ENCODE peak calls at places on chromosomes 12 and 14, in nine cellular contexts. O is lower lobe of right lung; Q is sigmoid colon; D is IMR-90; E is right lobe of liver; X is ovary; J is heart left ventricle; A is heart right ventricle; I is effector memory CD4-positive, alpha-beta T cell. R is an unnamed sample.

GRCh38 chr12:29562167-29562776 is 64.8 kb upstream of the OVCH1 start:
- DNase-seq in O (no peak), Q (peak; percentile 74), D (peak; percentile 76), E (no peak), X (peak; percentile 50), J (peak; percentile 57), A (no peak), I (no peak), R (no peak)

GRCh38 chr12:116384629-116385485 is 107.4 kb upstream of the MED13L start:
- DNase-seq in O (no peak), Q (no peak), D (peak; percentile 76), E (no peak), X (no peak), J (no peak), A (no peak), I (no peak), R (no peak)

GRCh38 chr14:43369710-43370109 is 1137.4 kb downstream of the FSCB start:
- DNase-seq in O (no peak), Q (no peak), D (no peak), E (no peak), X (no peak), J (no peak), A (no peak), I (no peak), R (no peak)

GRCh38 chr12:74337951-74338350 is 199.7 kb upstream of the ATXN7L3B start:
- DNase-seq in O (no peak), Q (no peak), D (peak; percentile 64), E (no peak), X (no peak), J (no peak), A (no peak), I (no peak), R (no peak)

GRCh38 chr14:104872469-104873341 is 7.6 kb downstream of the CEP170B start:
- DNase-seq in O (peak; percentile 63), Q (no peak), D (peak; percentile 37), E (peak; percentile 84), X (peak; percentile 16), J (no peak), A (peak; percentile 42), I (no peak), R (no peak)

GRCh38 chr14:35213869-35214387 is 78.3 kb upstream of the PSMA6 start:
- DNase-seq in O (no peak), Q (no peak), D (peak; percentile 47), E (no peak), X (no peak), J (no peak), A (no peak), I (no peak), R (no peak)

GRCh38 chr14:31879661-31880348 is 197.3 kb upstream of the ARHGAP5 start:
- DNase-seq in O (no peak), Q (no peak), D (no peak), E (no peak), X (no peak), J (no peak), A (no peak), I (no peak), R (no peak)

GRCh38 chr14:29461131-29461530 is 466.5 kb downstream of the PRKD1 start:
- DNase-seq in O (no peak), Q (no peak), D (no peak), E (no peak), X (no peak), J (no peak), A (no peak), I (no peak), R (no peak)

GRCh38 chr12:71746983-71747611 is 7.6 kb upstream of the RAB21 start:
- DNase-seq in O (no peak), Q (no peak), D (peak; percentile 73), E (no peak), X (peak; percentile 23), J (peak; percentile 23), A (no peak), I (peak; percentile 12), R (peak; percentile 70)

GRCh38 chr12:89706551-89707348 is 1.9 kb downstream of the ATP2B1 start:
- DNase-seq in O (peak; percentile 46), Q (peak; percentile 70), D (peak; percentile 19), E (peak; percentile 25), X (peak; percentile 29), J (no peak), A (peak; percentile 13), I (no peak), R (peak; percentile 7)

GRCh38 chr12:108236366-108236765 is 102.7 kb downstream of the CMKLR1 start:
- DNase-seq in O (no peak), Q (no peak), D (no peak), E (no peak), X (no peak), J (no peak), A (no peak), I (no peak), R (no peak)

GRCh38 chr14:93089501-93090269 is 26.0 kb downstream of the ITPK1 start:
- DNase-seq in O (no peak), Q (no peak), D (no peak), E (no peak), X (no peak), J (no peak), A (no peak), I (no peak), R (no peak)

GRCh38 chr12:48125985-48126384 is 6.8 kb downstream of the PFKM start:
- DNase-seq in O (no peak), Q (no peak), D (no peak), E (no peak), X (no peak), J (peak; percentile 67), A (peak; percentile 59), I (no peak), R (no peak)

GRCh38 chr14:22837750-22838538 is 1.6 kb downstream of the MMP14 start:
- DNase-seq in O (peak; percentile 46), Q (peak; percentile 95), D (peak; percentile 33), E (no peak), X (peak; percentile 76), J (peak; percentile 52), A (peak; percentile 70), I (no peak), R (no peak)

GRCh38 chr12:3119745-3120660 is 42.8 kb downstream of the TSPAN9 start:
- DNase-seq in O (peak; percentile 62), Q (no peak), D (peak; percentile 6), E (peak; percentile 81), X (no peak), J (peak; percentile 80), A (peak; percentile 78), I (no peak), R (no peak)

GRCh38 chr14:100644784-100645183 is 57.6 kb upstream of the BEGAIN start:
- DNase-seq in O (no peak), Q (no peak), D (no peak), E (no peak), X (no peak), J (no peak), A (no peak), I (no peak), R (no peak)

GRCh38 chr12:31119531-31120211 is 46.0 kb downstream of the DDX11 start:
- DNase-seq in O (no peak), Q (no peak), D (no peak), E (no peak), X (no peak), J (no peak), A (no peak), I (no peak), R (no peak)

DNA sequence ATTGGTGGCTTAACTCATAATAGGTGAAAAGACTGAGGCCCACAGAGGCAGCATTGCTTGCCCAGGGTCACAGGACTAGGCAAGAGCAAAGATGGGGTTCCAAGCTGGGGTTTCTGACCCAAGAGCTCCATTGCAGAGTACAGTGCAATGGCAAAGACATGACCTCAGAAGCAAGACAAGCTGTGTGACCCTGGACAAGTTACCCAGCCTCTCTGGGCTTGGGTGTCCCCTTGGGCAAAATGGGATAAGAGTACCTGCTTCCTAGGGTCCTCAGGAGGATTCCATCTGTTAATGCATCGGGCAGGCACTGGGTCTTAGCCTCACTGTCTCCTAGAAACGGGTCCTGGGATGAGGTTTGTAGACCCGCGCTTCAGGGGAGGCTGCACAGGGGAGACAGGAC is 111.6 kb upstream of the NCOR2 start:
- DNase-seq in O (no peak), Q (no peak), D (no peak), E (no peak), X (peak; percentile 25), J (no peak), A (no peak), I (no peak), R (no peak)
- H3K4me1 ChIP-seq in O (peaks cover 63% of the 10 kb centered on the region), Q (peaks cover 70% of the 10 kb centered on the region), D (peaks cover 28% of the 10 kb centered on the region), E (peaks cover 53% of the 10 kb centered on the region), X (peaks cover 8% of the 10 kb centered on the region), J (peaks cover 50% of the 10 kb centered on the region), A (peaks cover 71% of the 10 kb centered on the region), I (no peaks in the 10 kb centered on the region), R (no peaks in the 10 kb centered on the region)

DNA sequence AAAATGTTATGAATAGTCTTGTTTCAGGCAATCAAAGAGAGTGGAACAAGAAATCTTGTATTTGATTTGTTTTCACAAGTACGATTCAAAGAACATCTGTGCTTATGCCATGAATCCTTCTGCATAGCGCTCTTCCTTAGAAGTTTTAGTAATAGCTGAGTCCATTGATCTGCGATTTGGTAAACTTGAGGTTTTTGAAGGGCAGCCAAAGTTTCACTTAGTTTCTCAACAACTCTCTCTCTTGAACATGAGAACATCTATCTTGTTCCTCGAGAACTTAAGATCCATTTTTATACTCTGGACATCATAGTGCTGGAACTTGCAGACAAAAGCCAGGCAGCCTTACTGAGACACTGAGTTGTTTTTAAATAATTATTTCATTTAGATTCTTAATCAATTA is 96.2 kb upstream of the USP15 start:
- DNase-seq in O (no peak), Q (no peak), D (no peak), E (no peak), X (no peak), J (no peak), A (no peak), I (no peak), R (no peak)
- H3K27ac ChIP-seq in O (no peak overlapping the region), Q (no peak overlapping the region), D (no peak overlapping the region), E (no peak overlapping the region), X (no peak overlapping the region), J (no peak overlapping the region), A (no peak overlapping the region), I (no peak overlapping the region), R (no peak overlapping the region)

DNA sequence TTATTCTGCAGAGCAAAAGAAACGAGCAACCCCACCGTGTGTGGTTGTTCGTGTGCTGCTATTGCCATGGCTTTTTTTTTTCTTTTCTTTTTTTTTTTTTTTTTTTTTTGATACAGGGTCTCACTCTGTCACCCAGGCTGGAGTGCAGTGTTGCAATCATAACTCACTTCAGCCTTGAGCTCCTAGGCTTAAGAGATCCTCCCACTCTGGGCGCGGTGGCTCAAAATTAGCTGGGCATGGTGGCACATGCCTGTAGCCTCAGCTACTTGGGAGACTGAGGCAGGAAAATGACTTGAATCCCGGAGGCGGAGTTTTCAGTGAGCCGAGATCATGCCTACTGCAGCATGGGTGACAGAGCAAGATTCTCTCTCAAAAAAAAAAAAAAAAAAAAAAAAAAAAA is 144.2 kb downstream of the ESR2 start:
- DNase-seq in O (no peak), Q (no peak), D (no peak), E (no peak), X (no peak), J (no peak), A (no peak), I (no peak), R (no peak)
- H3K36me3 ChIP-seq in O (peaks cover 66% of the 10 kb centered on the region), Q (no peaks in the 10 kb centered on the region), D (no peaks in the 10 kb centered on the region), E (peaks cover 55% of the 10 kb centered on the region), X (no peaks in the 10 kb centered on the region), J (peaks cover 77% of the 10 kb centered on the region), A (peaks cover 91% of the 10 kb centered on the region), I (peaks cover 59% of the 10 kb centered on the region), R (peaks cover 89% of the 10 kb centered on the region)

DNA sequence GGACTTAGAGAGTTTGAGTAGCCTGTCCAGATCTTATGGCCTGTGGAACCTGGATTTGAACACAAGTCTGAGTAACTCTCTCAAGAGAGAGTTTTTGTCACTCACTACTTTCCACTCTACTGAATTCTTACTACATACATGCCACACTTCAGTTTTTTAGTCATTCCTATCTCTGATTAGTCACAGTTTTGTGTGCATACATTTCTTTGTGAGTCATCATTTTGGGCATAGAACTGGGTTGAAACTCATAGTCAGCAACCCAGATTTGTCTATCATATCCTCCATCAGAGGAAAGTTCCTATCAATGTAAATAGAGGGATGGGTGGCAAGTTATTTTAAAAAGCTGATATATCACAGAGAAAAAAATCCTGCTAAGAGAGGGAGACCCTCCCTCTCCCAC is 42.9 kb downstream of the FLRT2 start:
- DNase-seq in O (no peak), Q (no peak), D (peak; percentile 90), E (no peak), X (no peak), J (no peak), A (no peak), I (no peak), R (no peak)
- H3K4me1 ChIP-seq in O (no peaks in the 10 kb centered on the region), Q (no peaks in the 10 kb centered on the region), D (peaks cover 17% of the 10 kb centered on the region), E (no peaks in the 10 kb centered on the region), X (peaks cover 11% of the 10 kb centered on the region), J (peaks cover 6% of the 10 kb centered on the region), A (no peaks in the 10 kb centered on the region), I (no peaks in the 10 kb centered on the region), R (no peaks in the 10 kb centered on the region)

R was measured in CD4-positive, CD25-positive, alpha-beta regulatory T cell.